ENCODE peak calls at places on chromosome X, in ten cellular contexts. C is EH; Y is Right ventricle myocardium superior; L is posterior cingulate gyrus; U is fibroblast of mammary gland; O is RWPE1; G is NCI-H2107; B is stimulated activated CD4-positive, alpha-beta T cell treated with anti-CD3 and anti-CD28 coated beads, TNF-alpha, amount 100 ng/mL, for 48 hours; X is M059J; E is hippocampal formation. Q is an unnamed sample.

GRCh38 chrX:145817299-145817665 is 347 bp upstream of the SLITRK2 start:
- DNase-seq in C (no peak), Y (peak), L (peak), U (peak), O (no peak), G (no peak), B (no peak), X (no peak), E (no peak), Q (peak)

GRCh38 chrX:39337461-39337860 is 536.2 kb downstream of the MID1IP1 start:
- DNase-seq in C (no peak), Y (no peak), L (no peak), U (no peak), O (no peak), G (no peak), B (no peak), X (no peak), E (no peak), Q (no peak)

GRCh38 chrX:149829751-149830191 is 48.0 kb downstream of the MAGEA9 start:
- DNase-seq in C (peak), Y (no peak), L (no peak), U (peak), O (peak), G (no peak), B (no peak), X (peak), E (no peak), Q (no peak)

GRCh38 chrX:69085151-69085550 is 80.1 kb downstream of the PJA1 start:
- DNase-seq in C (peak), Y (no peak), L (no peak), U (no peak), O (no peak), G (no peak), B (no peak), X (no peak), E (no peak), Q (no peak)

GRCh38 chrX:848366-848765 is 217.8 kb downstream of the SHOX start:
- DNase-seq in C (peak), Y (no peak), L (no peak), U (no peak), O (no peak), G (no peak), B (no peak), X (no peak), E (no peak), Q (no peak)

GRCh38 chrX:15751160-15751819 is 13.2 kb downstream of the CA5B start:
- DNase-seq in C (peak), Y (no peak), L (no peak), U (peak), O (no peak), G (no peak), B (no peak), X (peak), E (no peak), Q (no peak)

GRCh38 chrX:72101597-72102037 is 30.1 kb downstream of the RTL5 start:
- DNase-seq in C (no peak), Y (no peak), L (no peak), U (no peak), O (no peak), G (no peak), B (no peak), X (no peak), E (no peak), Q (no peak)

GRCh38 chrX:138034136-138034535 is 468.2 kb downstream of the ZIC3 start:
- DNase-seq in C (no peak), Y (no peak), L (no peak), U (no peak), O (no peak), G (no peak), B (no peak), X (no peak), E (no peak), Q (no peak)

GRCh38 chrX:9899640-9900075 is 67.5 kb upstream of the CLDN34 start:
- DNase-seq in C (peak), Y (no peak), L (peak), U (peak), O (no peak), G (no peak), B (no peak), X (no peak), E (peak), Q (no peak)

GRCh38 chrX:69603566-69604194 is 12.2 kb upstream of the EDA start:
- DNase-seq in C (no peak), Y (no peak), L (no peak), U (peak), O (no peak), G (no peak), B (no peak), X (no peak), E (no peak), Q (no peak)

GRCh38 chrX:9416562-9417319 is 48.1 kb upstream of the TBL1X start:
- DNase-seq in C (peak), Y (no peak), L (no peak), U (peak), O (no peak), G (no peak), B (no peak), X (peak), E (no peak), Q (no peak)

GRCh38 chrX:85611926-85612325 is 232.5 kb upstream of the POF1B start:
- DNase-seq in C (peak), Y (no peak), L (no peak), U (peak), O (no peak), G (no peak), B (no peak), X (peak), E (no peak), Q (no peak)